ENCODE peak calls at places on chromosomes 6 and 20, in eight cellular contexts. O is GM13977; L is activated naive CD4-positive, alpha-beta T cell; C is astrocyte of the spinal cord; H is HuH-7; S is fibroblast of lung; W is T-helper 17 cell; D is NCI-H2171 treated with DMSO at 0.1 percent for 48 hours. I is an unnamed sample.

GRCh38 chr20:8438748-8439147 is 306.7 kb downstream of the PLCB1 start:
- DNase-seq in O (no peak), L (no peak), C (no peak), H (no peak), S (no peak), W (no peak), D (no peak), I (no peak)

GRCh38 chr20:57250607-57251343 is 15.7 kb downstream of the BMP7 start:
- DNase-seq in O (no peak), L (no peak), C (no peak), H (no peak), S (no peak), W (no peak), D (no peak), I (no peak)

GRCh38 chr6:116561377-116562018 is 7.9 kb downstream of the CALHM4 start:
- DNase-seq in O (peak), L (peak), C (peak), H (peak), S (peak), W (peak), D (peak), I (peak)

GRCh38 chr6:108489699-108490098 is 71.0 kb upstream of the FOXO3 start:
- DNase-seq in O (no peak), L (no peak), C (no peak), H (no peak), S (no peak), W (no peak), D (no peak), I (no peak)

GRCh38 chr20:46802696-46803445 is 91.8 kb upstream of the EYA2 start:
- DNase-seq in O (no peak), L (no peak), C (no peak), H (no peak), S (no peak), W (no peak), D (peak), I (peak)

GRCh38 chr6:137702791-137703424 is 164.2 kb upstream of the TNFAIP3 start:
- DNase-seq in O (no peak), L (no peak), C (no peak), H (no peak), S (no peak), W (no peak), D (no peak), I (no peak)

GRCh38 chr20:31695849-31696804 is 26.5 kb downstream of the BCL2L1 start:
- DNase-seq in O (no peak), L (no peak), C (peak), H (peak), S (peak), W (no peak), D (no peak), I (no peak)

GRCh38 chr6:13427838-13428527 is 59.4 kb downstream of the GFOD1 start:
- DNase-seq in O (peak), L (peak), C (no peak), H (no peak), S (no peak), W (peak), D (no peak), I (no peak)

GRCh38 chr20:1204547-1204946 is 1.3 kb downstream of the C20orf202 start:
- DNase-seq in O (no peak), L (no peak), C (no peak), H (no peak), S (no peak), W (no peak), D (no peak), I (no peak)

GRCh38 chr20:53829086-53829703 is 235.6 kb upstream of the ZNF217 start:
- DNase-seq in O (no peak), L (no peak), C (peak), H (no peak), S (peak), W (no peak), D (no peak), I (no peak)

GRCh38 chr6:142945446-142946180 is 637 bp upstream of the HIVEP2 start:
- DNase-seq in O (peak), L (peak), C (no peak), H (peak), S (no peak), W (peak), D (peak), I (peak)

GRCh38 chr6:136693090-136693489 is 99.2 kb downstream of the MAP3K5 start:
- DNase-seq in O (no peak), L (no peak), C (no peak), H (no peak), S (no peak), W (no peak), D (no peak), I (no peak)

GRCh38 chr6:48111575-48111974 is 578 bp upstream of the PTCHD4 start:
- DNase-seq in O (no peak), L (no peak), C (peak), H (no peak), S (no peak), W (no peak), D (no peak), I (no peak)

GRCh38 chr6:118306640-118307238 is 241.4 kb upstream of the PLN start:
- DNase-seq in O (no peak), L (no peak), C (no peak), H (no peak), S (no peak), W (no peak), D (no peak), I (no peak)

I was measured in NCI-H82.